ENCODE peak calls at places on chromosomes 4 and X, in five cellular contexts. S, W, M, F and R are unnamed samples.
A peak's percentile ranks its signal among the peaks of the same experiment; 100 is the strongest.

GRCh38 chrX:153302796-153303195 is 18.8 kb downstream of the PNMA6F start:
- DNase-seq in S (no peak), W (no peak), M (no peak), F (no peak), R (no peak)

GRCh38 chr4:127586922-127587571 is 45.7 kb upstream of the INTU start:
- DNase-seq in S (no peak), W (no peak), M (no peak), F (peak; percentile 49), R (peak; percentile 2)

GRCh38 chr4:170325599-170325998 is 235.8 kb upstream of the AADAT start:
- DNase-seq in S (no peak), W (no peak), M (no peak), F (no peak), R (no peak)

GRCh38 chrX:101370888-101371504 is 15.0 kb downstream of the BTK start:
- DNase-seq in S (no peak), W (no peak), M (no peak), F (no peak), R (no peak)

GRCh38 chrX:85905851-85906250 is 141.5 kb downstream of the CHM start:
- DNase-seq in S (no peak), W (no peak), M (no peak), F (no peak), R (no peak)

GRCh38 chrX:22577181-22577580 is 304.5 kb downstream of the CBLL2 start:
- DNase-seq in S (no peak), W (no peak), M (no peak), F (no peak), R (peak; percentile 0)

GRCh38 chr4:1008840-1009646 is 2.4 kb upstream of the FGFRL1 start:
- DNase-seq in S (no peak), W (peak; percentile 41), M (no peak), F (no peak), R (no peak)

GRCh38 chrX:50852524-50852923 is 38.5 kb upstream of the SHROOM4 start:
- DNase-seq in S (no peak), W (no peak), M (no peak), F (no peak), R (no peak)

GRCh38 chr4:112857461-112857860 is 192.0 kb upstream of the ANK2 start:
- DNase-seq in S (no peak), W (no peak), M (no peak), F (no peak), R (peak; percentile 38)

GRCh38 chr4:85780664-85781063 is 305.7 kb downstream of the ARHGAP24 start:
- DNase-seq in S (no peak), W (no peak), M (no peak), F (no peak), R (no peak)

GRCh38 chr4:80266902-80267380 is 477 bp downstream of the FGF5 start:
- DNase-seq in S (no peak), W (no peak), M (no peak), F (no peak), R (no peak)

GRCh38 chr4:112219826-112220366 is 11.7 kb upstream of the AP1AR start:
- DNase-seq in S (no peak), W (no peak), M (no peak), F (no peak), R (no peak)

GRCh38 chrX:69538321-69538876 is 34.3 kb downstream of the NALF2 start:
- DNase-seq in S (peak; percentile 84), W (peak; percentile 77), M (no peak), F (peak; percentile 52), R (peak; percentile 62)

GRCh38 chr4:147985376-147985775 is 253.5 kb downstream of the ARHGAP10 start:
- DNase-seq in S (no peak), W (no peak), M (no peak), F (no peak), R (no peak)

GRCh38 chr4:827209-828081 is 1.5 kb upstream of the CPLX1 start:
- DNase-seq in S (no peak), W (no peak), M (no peak), F (no peak), R (no peak)

GRCh38 chr4:30837131-30837539 is 117.0 kb downstream of the PCDH7 start:
- DNase-seq in S (no peak), W (no peak), M (no peak), F (no peak), R (no peak)

GRCh38 chr4:173802714-173803022 is 272.6 kb upstream of the HAND2 start:
- DNase-seq in S (no peak), W (no peak), M (no peak), F (no peak), R (no peak)

GRCh38 chr4:129358571-129358970 is 262.6 kb downstream of the C4orf33 start:
- DNase-seq in S (no peak), W (no peak), M (no peak), F (no peak), R (no peak)

GRCh38 chr4:20645231-20645630 is 55.0 kb upstream of the PACRGL start:
- DNase-seq in S (no peak), W (no peak), M (no peak), F (no peak), R (no peak)

GRCh38 chrX:151974336-151975227 is at the start of gene GABRE:
- DNase-seq in S (peak; percentile 44), W (peak; percentile 77), M (no peak), F (no peak), R (no peak)

GRCh38 chr4:68883870-68884269 is 67.7 kb downstream of the UGT2A3 start:
- DNase-seq in S (no peak), W (no peak), M (no peak), F (peak; percentile 82), R (no peak)

GRCh38 chrX:132181364-132181763 is 37.9 kb downstream of the RAP2C start:
- DNase-seq in S (no peak), W (no peak), M (no peak), F (no peak), R (peak; percentile 30)

GRCh38 chr4:149784018-149784417 is 31.6 kb downstream of the IQCM start:
- DNase-seq in S (no peak), W (no peak), M (no peak), F (no peak), R (no peak)

DNA sequence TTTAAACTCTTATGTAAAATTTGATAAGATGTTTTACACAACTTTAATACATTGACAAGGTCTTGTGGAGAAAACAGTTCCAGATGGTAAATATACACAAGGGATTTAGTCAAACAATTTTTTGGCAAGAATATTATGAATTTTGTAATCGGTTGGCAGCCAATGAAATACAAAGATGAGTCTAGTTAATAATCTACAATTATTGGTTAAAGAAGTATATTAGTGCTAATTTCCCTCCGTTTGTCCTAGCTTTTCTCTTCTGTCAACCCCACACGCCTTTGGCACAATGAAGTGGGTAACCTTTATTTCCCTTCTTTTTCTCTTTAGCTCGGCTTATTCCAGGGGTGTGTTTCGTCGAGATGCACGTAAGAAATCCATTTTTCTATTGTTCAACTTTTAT is at the start of gene ALB:
- DNase-seq in S (no peak), W (no peak), M (no peak), F (no peak), R (no peak)
- TF ChIP-seq POLR2A in S (no peak), W (no peak), M (no peak), F (peak; percentile 96), R (no peak)

GRCh38 chr4:2364654-2365053 is 53.8 kb downstream of the ZFYVE28 start:
- DNase-seq in S (peak; percentile 79), W (peak; percentile 43), M (no peak), F (no peak), R (no peak)

GRCh38 chr4:2363056-2363719 is 55.3 kb downstream of the ZFYVE28 start:
- DNase-seq in S (peak; percentile 82), W (no peak), M (no peak), F (peak; percentile 36), R (no peak)

GRCh38 chr4:2361366-2362285 is 56.8 kb downstream of the ZFYVE28 start:
- DNase-seq in S (no peak), W (no peak), M (no peak), F (no peak), R (no peak)

GRCh38 chr4:2363951-2364653 is 54.3 kb downstream of the ZFYVE28 start:
- DNase-seq in S (no peak), W (no peak), M (no peak), F (no peak), R (no peak)

DNA sequence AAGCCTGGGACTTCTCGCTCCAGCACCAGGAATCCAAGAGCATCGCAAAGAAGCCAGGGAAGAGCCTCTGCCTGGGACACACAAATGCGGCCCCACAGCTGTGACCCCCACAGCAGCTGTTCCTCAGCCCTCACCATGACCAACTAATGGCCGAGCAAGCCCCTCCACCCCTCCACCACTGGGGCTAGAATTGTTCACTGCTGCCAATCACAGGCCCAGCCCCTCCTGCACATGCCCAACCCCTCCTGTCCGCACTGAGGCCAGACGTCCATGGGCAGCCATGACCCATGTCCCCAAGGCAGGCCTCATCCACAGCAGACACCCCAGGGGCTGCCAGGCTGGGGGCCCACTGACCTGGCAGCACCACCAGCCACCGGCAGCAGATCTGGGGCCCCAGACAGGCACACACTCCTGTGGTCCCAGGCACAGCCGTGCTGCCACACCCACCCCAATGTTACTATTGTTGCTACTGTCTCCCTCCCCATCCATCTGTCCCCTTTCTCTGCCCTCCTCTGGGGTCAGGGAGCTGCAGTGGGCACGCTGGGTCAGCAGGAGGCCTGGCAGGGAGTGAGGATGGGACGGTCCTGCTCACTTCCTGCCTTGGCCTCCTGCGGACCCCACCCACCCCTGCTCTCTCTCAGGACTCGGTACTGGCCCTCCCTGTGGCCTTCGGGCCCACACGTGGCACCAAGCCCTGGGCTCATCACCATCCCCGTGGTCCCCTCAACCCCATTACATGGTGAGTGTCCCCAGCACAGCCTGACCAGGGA is 56.0 kb downstream of the ZFYVE28 start:
- DNase-seq in S (peak; percentile 55), W (no peak), M (no peak), F (no peak), R (no peak)
- TF ChIP-seq POLR2A in S (no peak), W (no peak), M (no peak), F (no peak), R (no peak)

DNA sequence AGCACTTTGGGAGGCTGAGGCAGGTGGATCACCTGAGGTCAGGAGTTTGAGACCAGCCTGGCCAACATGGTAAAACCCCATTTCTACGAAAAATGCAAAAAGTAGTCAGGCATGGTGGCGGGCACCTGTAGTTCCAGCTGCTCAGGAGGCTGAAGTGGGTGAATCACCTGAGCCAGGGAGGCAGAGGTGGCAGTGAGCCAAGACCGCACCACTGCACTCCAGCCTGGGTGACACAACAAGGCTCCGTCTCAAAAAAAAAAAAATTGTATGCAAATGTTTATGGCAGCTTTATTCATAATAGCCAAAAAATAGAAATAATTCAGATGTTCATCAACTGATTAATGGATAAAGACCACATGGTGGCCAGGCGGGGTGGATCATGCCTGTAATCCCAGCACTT is 9.8 kb upstream of the NOCT start:
- DNase-seq in S (no peak), W (no peak), M (no peak), F (no peak), R (no peak)
- TF ChIP-seq POLR2A in S (no peak), W (no peak), M (no peak), F (no peak), R (no peak)

DNA sequence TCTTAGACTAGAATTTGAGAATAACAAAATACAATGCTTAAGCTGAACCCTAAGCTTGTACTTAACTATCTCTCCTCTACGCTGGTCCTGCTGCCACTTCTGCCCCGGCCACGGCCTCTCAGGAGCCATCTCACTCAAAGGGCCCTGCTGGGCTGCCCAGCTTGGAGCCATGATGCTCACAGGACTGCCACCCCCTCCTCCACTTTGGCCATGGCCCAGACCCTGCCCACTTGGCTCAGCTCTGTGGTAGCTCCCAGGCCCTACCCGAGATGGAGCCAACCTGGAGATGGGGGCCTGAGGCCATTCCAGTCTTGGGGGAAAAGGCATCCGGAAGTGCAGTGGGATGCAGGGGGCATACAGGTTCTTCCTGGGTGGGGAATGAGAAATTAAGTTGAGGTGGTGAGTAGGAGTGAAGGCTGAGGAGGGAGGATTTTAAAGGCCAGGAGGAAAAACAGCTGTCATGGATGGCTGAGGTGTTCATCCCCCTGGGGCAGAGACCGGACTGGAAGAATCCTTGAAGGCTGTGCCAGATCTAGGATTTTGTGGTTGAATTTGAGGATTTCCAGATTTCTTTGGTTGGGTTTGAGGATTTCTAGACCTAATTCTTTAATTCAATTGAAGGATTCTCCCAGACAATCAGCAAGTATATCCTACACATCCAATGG is 824 bp downstream of the SASH3 start:
- DNase-seq in S (no peak), W (no peak), M (no peak), F (no peak), R (no peak)
- TF ChIP-seq POLR2A in S (no peak), W (no peak), M (no peak), F (no peak), R (no peak)